ENCODE peak calls at places on chromosomes 6 and 20, in nine cellular contexts. F, B, Q, E, P, I, U, N and L are unnamed samples.

GRCh38 chr6:166554316-166554715 is 32.2 kb downstream of the RAMACL start:
- DNase-seq in U (no peak), F (no peak), I (no peak), Q (no peak), B (no peak), N (no peak), P (no peak), E (no peak), L (no peak)

GRCh38 chr20:382291-383115 is 1.9 kb downstream of the TRIB3 start:
- DNase-seq in I (no peak), U (no peak), E (no peak), F (peak; percentile 56), Q (peak; percentile 56), P (no peak), B (no peak), N (no peak), L (no peak)

GRCh38 chr6:132929141-132929540 is 114.8 kb downstream of the RPS12 start:
- DNase-seq in E (no peak), N (no peak), F (no peak), P (no peak), U (no peak), Q (no peak), B (peak; percentile 26), I (no peak), L (no peak)

GRCh38 chr6:163507965-163508364 is 93.4 kb downstream of the QKI start:
- DNase-seq in U (no peak), N (no peak), E (no peak), B (peak; percentile 27), F (no peak), Q (no peak), P (no peak), I (no peak), L (no peak)

GRCh38 chr6:47105469-47106188 is 63.5 kb upstream of the ADGRF1 start:
- DNase-seq in F (peak; percentile 85), N (no peak), I (no peak), E (no peak), B (no peak), Q (no peak), P (no peak), U (no peak), L (no peak)

GRCh38 chr20:35226775-35227681 is 538 bp downstream of the MMP24 start:
- DNase-seq in P (peak; percentile 26), F (peak; percentile 66), E (peak; percentile 64), B (peak; percentile 37), N (peak; percentile 76), I (peak; percentile 72), Q (peak; percentile 23), U (peak; percentile 50), L (peak; percentile 39)

GRCh38 chr6:26125015-26125690 is 37.9 kb downstream of the HFE start:
- DNase-seq in B (peak; percentile 15), U (no peak), F (no peak), Q (peak; percentile 37), P (peak; percentile 32), N (no peak), I (no peak), E (peak; percentile 56), L (peak; percentile 36)

GRCh38 chr20:32158351-32158750 is 48.8 kb downstream of the TM9SF4 start:
- DNase-seq in N (peak; percentile 32), E (no peak), F (no peak), B (no peak), I (no peak), P (no peak), U (no peak), Q (no peak), L (no peak)

GRCh38 chr6:63663882-63664281 is 28.3 kb downstream of the PHF3 start:
- DNase-seq in N (no peak), Q (no peak), U (no peak), E (no peak), B (no peak), I (no peak), P (no peak), F (no peak), L (no peak)

GRCh38 chr6:130018292-130018829 is at the start of gene L3MBTL3:
- DNase-seq in B (peak; percentile 84), I (peak; percentile 82), N (peak; percentile 94), P (peak; percentile 87), U (peak; percentile 52), Q (peak; percentile 81), E (peak; percentile 94), F (peak; percentile 92), L (peak; percentile 91)

GRCh38 chr6:50905297-50905696 is 86.6 kb downstream of the TFAP2B start:
- DNase-seq in N (no peak), Q (no peak), B (no peak), U (no peak), P (no peak), F (no peak), E (no peak), I (no peak), L (no peak)

GRCh38 chr6:137161975-137162374 is 11.5 kb downstream of the IL22RA2 start:
- DNase-seq in N (no peak), F (no peak), B (no peak), E (no peak), P (no peak), U (no peak), Q (no peak), I (no peak), L (no peak)

GRCh38 chr6:131678401-131678800 is 22.8 kb downstream of the OR2A4 start:
- DNase-seq in U (no peak), E (no peak), Q (no peak), B (no peak), I (no peak), N (no peak), F (peak; percentile 35), P (no peak), L (no peak)

GRCh38 chr20:62143976-62144825 is 632 bp downstream of the SS18L1 start:
- DNase-seq in U (peak; percentile 68), Q (peak; percentile 64), I (no peak), B (peak; percentile 66), F (peak; percentile 53), E (peak; percentile 77), P (peak; percentile 40), N (peak; percentile 86), L (peak; percentile 46)
- H3K27ac ChIP-seq in U (peak overlapping the region; percentile 98), Q (peak overlapping the region; percentile 49), I (peak overlapping the region; percentile 81), B (peak overlapping the region; percentile 69), F (peak overlapping the region; percentile 56), E (peak overlapping the region; percentile 28), P (peak overlapping the region; percentile 99), N (peak overlapping the region; percentile 70), L (peak overlapping the region; percentile 98)

GRCh38 chr6:2873643-2874042 is 29.5 kb downstream of the SERPINB9 start:
- DNase-seq in E (no peak), B (no peak), P (no peak), F (no peak), Q (no peak), I (no peak), N (no peak), U (no peak), L (no peak)

GRCh38 chr6:2875840-2876207 is 27.3 kb downstream of the SERPINB9 start:
- DNase-seq in Q (no peak), N (peak; percentile 78), F (peak; percentile 63), B (no peak), E (peak; percentile 71), U (no peak), P (no peak), I (no peak), L (peak; percentile 58)

GRCh38 chr6:2877960-2878359 is 25.1 kb downstream of the SERPINB9 start:
- DNase-seq in B (no peak), I (no peak), E (no peak), Q (no peak), U (no peak), P (no peak), F (no peak), N (no peak), L (no peak)

GRCh38 chr6:2877057-2877882 is 25.8 kb downstream of the SERPINB9 start:
- DNase-seq in E (no peak), F (peak; percentile 65), Q (peak; percentile 76), I (no peak), U (peak; percentile 43), B (peak; percentile 67), P (peak; percentile 46), N (no peak), L (peak; percentile 51)

GRCh38 chr6:2876210-2877056 is 26.7 kb downstream of the SERPINB9 start:
- DNase-seq in U (peak; percentile 74), I (no peak), Q (peak; percentile 90), F (peak; percentile 91), P (peak; percentile 70), N (peak; percentile 86), E (peak; percentile 84), B (peak; percentile 92), L (peak; percentile 63)
- H3K4me1 ChIP-seq in U (peaks cover 39% of the 10 kb centered on the region), I (peaks cover 16% of the 10 kb centered on the region), Q (peaks cover 29% of the 10 kb centered on the region), F (peaks cover 16% of the 10 kb centered on the region), P (peaks cover 6% of the 10 kb centered on the region), N (peaks cover 25% of the 10 kb centered on the region), E (no peaks in the 10 kb centered on the region), B (peaks cover 11% of the 10 kb centered on the region), L (peaks cover 9% of the 10 kb centered on the region)

DNA sequence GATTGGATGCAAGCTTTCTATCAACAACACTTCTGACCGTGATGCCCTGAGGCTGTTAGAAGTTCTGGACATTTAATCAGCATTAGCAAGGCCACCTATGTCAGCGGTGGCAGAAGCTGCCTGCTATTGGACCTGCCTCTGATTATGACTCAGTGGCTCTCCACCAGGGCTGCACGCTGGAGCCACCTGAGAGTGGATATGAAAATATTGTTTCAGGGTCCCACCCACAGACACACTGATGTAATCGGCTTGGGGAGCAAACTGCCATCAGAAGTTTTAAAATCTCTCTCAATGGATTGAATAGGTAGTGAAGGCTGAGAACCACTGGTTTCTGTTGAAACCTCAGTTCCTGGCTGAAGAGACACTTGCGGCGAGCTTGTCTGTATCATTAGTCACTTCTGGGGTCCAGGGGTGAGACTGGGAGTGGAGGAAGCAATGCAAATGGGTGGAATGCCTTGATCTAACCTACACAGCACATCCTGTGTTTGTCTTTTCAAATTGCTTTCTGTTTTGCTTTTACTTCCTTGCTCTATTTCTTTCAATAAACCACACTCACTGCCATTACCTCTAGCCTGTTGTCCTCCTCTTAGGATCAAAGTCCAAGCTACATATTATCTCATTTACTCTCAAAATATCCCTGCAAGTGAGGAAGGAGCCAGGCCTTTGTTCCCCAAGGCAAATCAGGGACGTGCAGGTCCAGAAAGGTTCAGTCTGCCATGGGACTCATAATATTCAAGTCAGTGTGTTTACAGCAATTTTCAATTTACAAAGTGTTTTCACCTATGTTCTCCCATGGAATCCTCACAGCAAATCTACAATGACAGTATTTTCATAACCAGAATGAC is 4.2 kb downstream of the CLIC5 start:
- DNase-seq in Q (no peak), B (no peak), E (no peak), P (no peak), F (no peak), N (no peak), I (no peak), U (no peak), L (no peak)
- H3K4me3 ChIP-seq in Q (no peak overlapping the region), B (no peak overlapping the region), E (no peak overlapping the region), P (no peak overlapping the region), F (no peak overlapping the region), N (peak overlapping the region; percentile 2), I (no peak overlapping the region), U (no peak overlapping the region), L (no peak overlapping the region)

GRCh38 chr6:57265755-57266221 is 43.7 kb upstream of the RAB23 start:
- DNase-seq in U (no peak), E (no peak), P (no peak), N (no peak), Q (no peak), F (no peak), I (no peak), B (peak; percentile 80), L (no peak)
- H3K27ac ChIP-seq in U (no peak overlapping the region), E (no peak overlapping the region), P (peak overlapping the region; percentile 99), N (no peak overlapping the region), Q (peak overlapping the region; percentile 4), F (no peak overlapping the region), I (no peak overlapping the region), B (peak overlapping the region; percentile 57), L (no peak overlapping the region)